ENCODE peak calls at places on chromosomes 12 and 14, in five cellular contexts. G is stimulated activated CD8-positive, alpha-beta memory T cell treated with anti-CD3 and anti-CD28 coated beads, Interleukin-2, amount 100 ng/mL, for 48 hours; C is right lobe of liver; L is left ventricle myocardium superior; U is HuH-7.5. N is an unnamed sample.

GRCh38 chr14:61429316-61429715 is 107.9 kb downstream of the PRKCH start:
- DNase-seq in L (no peak), C (no peak), G (no peak), U (no peak), N (no peak)

GRCh38 chr12:83245156-83245555 is 558.5 kb downstream of the TMTC2 start:
- DNase-seq in C (no peak), L (no peak), U (no peak), G (no peak), N (no peak)

GRCh38 chr14:72479471-72479931 is 414.4 kb downstream of the DPF3 start:
- DNase-seq in U (no peak), L (no peak), C (no peak), G (no peak), N (no peak)

GRCh38 chr14:58709949-58710348 is 72.2 kb downstream of the DACT1 start:
- DNase-seq in U (no peak), C (no peak), L (no peak), G (no peak), N (no peak)

GRCh38 chr12:109752117-109753053 is 38.8 kb downstream of the FAM222A start:
- DNase-seq in C (peak; percentile 20), G (no peak), L (peak; percentile 6), U (no peak), N (peak; percentile 37)

GRCh38 chr12:52186135-52186840 is 5.5 kb downstream of the KRT80 start:
- DNase-seq in C (no peak), U (no peak), G (no peak), L (no peak), N (peak; percentile 39)

GRCh38 chr12:120231316-120232011 is 30.6 kb upstream of the RPLP0 start:
- DNase-seq in C (no peak), G (peak; percentile 69), L (peak; percentile 44), U (no peak), N (peak; percentile 53)

GRCh38 chr14:31251028-31251958 is 43.7 kb upstream of the HECTD1 start:
- DNase-seq in G (no peak), C (no peak), U (no peak), L (no peak), N (no peak)

GRCh38 chr14:61661471-61661988 is 33.8 kb upstream of the HIF1A start:
- DNase-seq in L (no peak), U (no peak), G (no peak), C (no peak), N (no peak)

GRCh38 chr12:64694130-64695078 is 64.8 kb downstream of the GNS start:
- DNase-seq in U (no peak), G (no peak), C (no peak), L (no peak), N (no peak)

GRCh38 chr12:132319991-132320570 is 9.3 kb downstream of the GALNT9 start:
- DNase-seq in G (no peak), L (peak; percentile 8), U (no peak), C (peak; percentile 40), N (no peak)

N was measured in HepG2.